ENCODE peak calls at places on chromosomes 6 and 20, in ten cellular contexts. K, J, E, M, R, V, D, U, L and T are unnamed samples.

GRCh38 chr20:44967207-44967807 is 995 bp downstream of the STK4 start:
- DNase-seq in K (no peak), R (peak; percentile 25), M (no peak), V (no peak), J (peak; percentile 24), L (no peak), U (no peak), E (peak; percentile 48), D (no peak), T (no peak)

GRCh38 chr6:47073125-47074110 is 31.3 kb upstream of the ADGRF1 start:
- DNase-seq in L (no peak), J (no peak), V (no peak), M (no peak), E (no peak), K (no peak), U (no peak), D (no peak), R (no peak), T (no peak)

GRCh38 chr20:17205261-17205660 is 21.6 kb upstream of the PCSK2 start:
- DNase-seq in R (no peak), L (no peak), J (no peak), K (no peak), V (no peak), U (no peak), M (no peak), D (no peak), E (no peak), T (no peak)

GRCh38 chr6:75601608-75602163 is at the start of gene SENP6:
- DNase-seq in J (peak; percentile 82), D (peak; percentile 87), K (peak; percentile 86), V (peak; percentile 91), M (peak; percentile 75), U (peak; percentile 76), R (peak; percentile 75), L (peak; percentile 87), E (peak; percentile 82), T (no peak)

GRCh38 chr6:125584468-125584939 is 164.9 kb upstream of the HEY2 start:
- DNase-seq in L (peak; percentile 34), M (peak; percentile 65), E (no peak), J (peak; percentile 18), K (no peak), R (no peak), V (peak; percentile 86), D (no peak), U (no peak), T (no peak)

GRCh38 chr6:152267967-152268845 is 369.0 kb downstream of the SYNE1 start:
- DNase-seq in J (peak; percentile 57), U (peak; percentile 39), M (no peak), V (no peak), R (no peak), K (peak; percentile 14), L (no peak), D (no peak), E (peak; percentile 52), T (no peak)

GRCh38 chr20:58482416-58482815 is 32.8 kb downstream of the APCDD1L start:
- DNase-seq in L (no peak), M (no peak), R (peak; percentile 7), K (no peak), J (no peak), D (no peak), U (no peak), E (no peak), V (no peak), T (no peak)

GRCh38 chr6:111732390-111732789 is 126.7 kb upstream of the TRAF3IP2 start:
- DNase-seq in R (no peak), U (no peak), K (no peak), D (no peak), V (no peak), M (no peak), J (no peak), L (no peak), E (no peak), T (no peak)

GRCh38 chr6:17741507-17741906 is 34.8 kb upstream of the NUP153 start:
- DNase-seq in U (no peak), K (no peak), M (peak; percentile 15), R (no peak), D (no peak), L (no peak), V (no peak), J (no peak), E (no peak), T (no peak)

GRCh38 chr20:56843817-56844216 is 214.7 kb downstream of the TFAP2C start:
- DNase-seq in V (no peak), R (no peak), M (peak; percentile 52), D (no peak), J (peak; percentile 8), K (no peak), E (no peak), U (no peak), L (no peak), T (no peak)

DNA sequence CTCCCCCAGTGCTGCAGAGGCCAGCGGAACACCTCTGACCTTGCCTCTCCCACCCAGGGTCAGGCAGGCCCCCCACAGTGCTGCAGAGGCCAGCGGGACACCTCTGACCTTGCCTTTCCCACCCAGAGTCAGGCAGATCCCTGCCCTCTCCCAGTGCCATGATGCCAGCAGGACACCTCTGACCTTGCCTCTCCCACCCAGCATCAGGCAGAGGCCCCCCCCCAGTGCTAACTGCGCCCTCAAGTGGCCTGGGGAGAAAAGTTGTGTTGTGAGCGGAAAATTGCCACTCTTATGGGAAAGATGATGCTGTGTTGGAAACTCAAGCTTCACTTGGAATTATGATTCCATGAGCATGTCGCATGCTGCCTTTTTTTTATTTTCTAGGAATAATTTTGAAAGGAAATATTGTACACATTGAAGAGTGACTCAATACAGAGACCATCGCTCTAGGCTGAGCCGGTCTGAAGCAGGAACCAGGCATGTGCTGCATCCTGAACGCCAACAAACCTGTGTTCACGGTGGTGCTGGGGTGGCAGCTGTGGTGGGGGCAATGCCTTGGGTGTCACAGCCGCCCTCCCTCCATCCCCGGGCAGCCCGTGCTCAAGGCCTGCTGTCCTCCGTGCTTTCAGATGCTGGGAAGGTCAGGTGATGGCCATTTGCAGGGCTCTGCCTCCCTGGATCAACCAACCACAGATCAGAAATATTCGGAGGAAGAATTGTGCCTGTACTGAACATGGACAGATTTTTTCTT is 98.6 kb downstream of the CDH4 start:
- DNase-seq in V (no peak), D (no peak), R (no peak), U (no peak), L (no peak), E (no peak), J (no peak), K (no peak), M (no peak), T (peak; percentile 57)
- TF ChIP-seq CTCF in V (no peak), D (no peak), R (no peak), U (no peak), L (no peak), E (no peak), J (no peak), K (no peak), M (peak; percentile 15), T (peak; percentile 9)

GRCh38 chr6:139291813-139292619 is at the start of gene TXLNB:
- DNase-seq in E (peak; percentile 72), U (peak; percentile 8), D (no peak), R (peak; percentile 58), M (peak; percentile 15), L (peak; percentile 81), J (peak; percentile 67), V (peak; percentile 94), K (peak; percentile 39), T (no peak)
- TF ChIP-seq CTCF in E (no peak), U (no peak), D (no peak), R (no peak), M (no peak), L (no peak), J (no peak), V (no peak), K (no peak), T (peak; percentile 22)

DNA sequence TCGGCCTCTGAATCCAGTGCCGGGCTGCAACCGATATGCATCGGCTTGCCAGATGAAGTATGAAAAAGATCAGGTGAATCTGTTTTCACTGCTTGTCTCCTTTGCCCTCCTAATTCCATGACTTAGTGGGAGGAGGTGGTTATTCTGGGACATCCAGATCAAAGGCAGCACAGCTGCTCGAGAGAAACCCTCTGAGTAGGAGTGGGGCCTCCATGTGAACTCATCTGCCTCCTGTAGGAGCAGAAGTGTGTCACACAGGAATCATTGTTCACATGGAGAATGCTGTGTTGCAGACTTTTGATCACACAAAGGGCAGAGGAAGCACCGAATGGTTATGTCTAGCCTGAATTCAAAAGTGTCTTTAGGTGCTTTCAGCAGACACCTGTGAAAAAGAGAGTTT is 73.1 kb upstream of the SLC22A1 start:
- DNase-seq in R (no peak), J (peak; percentile 19), L (no peak), D (no peak), E (no peak), V (no peak), U (no peak), K (no peak), M (no peak), T (no peak)
- TF ChIP-seq CTCF in R (no peak), J (no peak), L (no peak), D (no peak), E (no peak), V (no peak), U (no peak), K (no peak), M (no peak), T (no peak)

GRCh38 chr6:4788482-4788881 is 12.3 kb downstream of the CDYL start:
- DNase-seq in M (no peak), L (no peak), K (no peak), J (no peak), V (no peak), D (no peak), R (no peak), E (no peak), U (no peak), T (no peak)

GRCh38 chr6:4786936-4787504 is 10.8 kb downstream of the CDYL start:
- DNase-seq in R (no peak), V (no peak), E (no peak), J (no peak), K (no peak), L (no peak), M (no peak), D (no peak), U (no peak), T (no peak)

GRCh38 chr6:4791174-4791573 is 15.0 kb downstream of the CDYL start:
- DNase-seq in K (no peak), R (no peak), V (no peak), M (no peak), L (no peak), D (no peak), J (peak; percentile 69), U (no peak), E (no peak), T (no peak)

GRCh38 chr6:4788953-4789584 is 12.9 kb downstream of the CDYL start:
- DNase-seq in E (no peak), D (no peak), L (no peak), J (no peak), U (no peak), K (peak; percentile 42), R (no peak), M (peak; percentile 52), V (no peak), T (no peak)

DNA sequence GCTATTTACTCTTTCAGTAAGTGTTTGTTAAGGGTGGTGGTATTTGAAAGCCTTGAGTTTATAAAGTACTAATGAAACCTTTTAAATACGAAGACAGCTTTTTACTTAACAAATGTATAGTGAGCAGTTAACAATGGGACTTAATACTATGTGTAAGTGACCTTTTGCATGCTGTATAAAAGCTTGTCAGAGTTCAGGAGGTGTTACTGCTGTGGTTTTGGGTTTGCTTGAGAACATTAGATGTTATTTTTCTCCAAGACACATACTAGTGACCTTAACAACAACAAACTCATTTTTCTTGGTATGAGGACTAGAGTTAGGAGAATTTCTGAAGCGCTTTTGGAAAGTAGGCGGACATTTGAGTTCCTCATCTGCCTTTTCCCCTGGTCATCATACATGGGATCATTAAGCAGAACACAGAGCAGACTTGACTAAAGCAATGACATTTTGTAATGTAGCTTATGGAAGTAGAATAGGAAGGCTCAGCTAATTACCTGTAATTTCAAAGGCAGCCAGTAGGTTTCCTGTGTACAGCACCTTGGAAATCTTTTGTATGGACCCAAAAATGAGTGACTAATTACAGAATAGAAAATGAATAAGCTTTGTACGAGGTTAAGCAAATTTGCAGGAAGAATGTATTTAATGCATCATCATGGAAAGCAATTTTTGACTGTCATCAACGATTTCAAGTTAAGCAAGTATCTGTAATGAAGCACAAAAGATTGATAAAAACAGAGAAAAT is 14.1 kb downstream of the CDYL start:
- DNase-seq in U (no peak), M (no peak), D (no peak), L (no peak), J (peak; percentile 49), K (no peak), V (no peak), R (no peak), E (no peak), T (no peak)
- TF ChIP-seq CTCF in U (peak; percentile 39), M (peak; percentile 13), D (no peak), L (no peak), J (peak; percentile 23), K (peak; percentile 4), V (peak; percentile 6), R (peak; percentile 50), E (no peak), T (peak; percentile 53)